ENCODE peak calls at places on chromosomes 2 and 18, in seven cellular contexts. A is cardiac fibroblast, S is progenitor cell of endocrine pancreas, P is HFF-Myc, U is spleen, J is sigmoid colon, F is heart left ventricle. Z is an unnamed sample.

GRCh38 chr2:28360742-28361293 is 31.8 kb upstream of the FOSL2 start:
- DNase-seq in U (no peak), F (peak), A (peak), P (no peak), S (no peak), J (peak), Z (peak)

GRCh38 chr2:201260302-201260800 is at the start of gene CASP8:
- DNase-seq in A (peak), U (peak), P (peak), F (peak), J (no peak), S (no peak), Z (peak)

GRCh38 chr2:108287169-108287568 is 1.5 kb upstream of the SULT1C2 start:
- DNase-seq in P (no peak), U (no peak), J (no peak), F (no peak), A (no peak), S (no peak), Z (no peak)

GRCh38 chr2:54872783-54873182 is 149.3 kb downstream of the EML6 start:
- DNase-seq in S (no peak), P (no peak), A (no peak), U (no peak), F (no peak), J (no peak), Z (no peak)

GRCh38 chr2:222290691-222291484 is 7.9 kb downstream of the PAX3 start:
- DNase-seq in F (no peak), S (no peak), J (no peak), A (no peak), P (no peak), U (no peak), Z (no peak)

GRCh38 chr2:29698216-29698615 is 223.2 kb downstream of the ALK start:
- DNase-seq in J (no peak), A (no peak), U (no peak), F (no peak), S (no peak), P (no peak), Z (no peak)

GRCh38 chr2:106961328-106961727 is 75.4 kb upstream of the ST6GAL2 start:
- DNase-seq in S (no peak), U (no peak), P (no peak), J (no peak), A (no peak), F (no peak), Z (no peak)

GRCh38 chr2:231336700-231337099 is 58.8 kb upstream of the B3GNT7 start:
- DNase-seq in F (no peak), S (no peak), P (no peak), A (no peak), U (no peak), J (no peak), Z (no peak)

GRCh38 chr2:55408098-55408882 is 11.4 kb downstream of the CCDC88A start:
- DNase-seq in J (no peak), U (no peak), A (peak), F (no peak), S (no peak), P (no peak), Z (no peak)

GRCh38 chr18:61637319-61637718 is 255.5 kb downstream of the RNF152 start:
- DNase-seq in F (no peak), P (no peak), J (no peak), S (no peak), U (no peak), A (no peak), Z (no peak)

GRCh38 chr2:112137516-112138142 is 556 bp upstream of the FBLN7 start:
- DNase-seq in F (peak), P (no peak), J (no peak), U (no peak), A (peak), S (no peak), Z (peak)

GRCh38 chr18:3579701-3580100 is 129.7 kb downstream of the TGIF1 start:
- DNase-seq in S (no peak), F (no peak), U (no peak), J (no peak), A (peak), P (no peak), Z (peak)

GRCh38 chr2:80256396-80257167 is 48.0 kb downstream of the LRRTM1 start:
- DNase-seq in J (no peak), S (no peak), F (no peak), P (peak), A (peak), U (no peak), Z (no peak)

GRCh38 chr2:127573298-127573697 is 37.8 kb downstream of the MYO7B start:
- DNase-seq in S (no peak), P (no peak), A (no peak), J (no peak), U (no peak), F (no peak), Z (no peak)

GRCh38 chr2:217444509-217444908 is 558.3 kb downstream of the TNS1 start:
- DNase-seq in A (no peak), S (no peak), F (no peak), P (no peak), U (no peak), J (no peak), Z (no peak)

GRCh38 chr2:145484443-145485086 is 964.6 kb upstream of the ZEB2 start:
- DNase-seq in S (no peak), F (no peak), A (peak), U (no peak), P (peak), J (no peak), Z (peak)

GRCh38 chr2:149068996-149069888 is 30.7 kb downstream of the LYPD6B start:
- DNase-seq in P (no peak), J (no peak), F (no peak), A (peak), U (no peak), S (no peak), Z (peak)

GRCh38 chr2:203650860-203651613 is 55.4 kb upstream of the CD28 start:
- DNase-seq in P (no peak), U (no peak), S (no peak), F (no peak), J (peak), A (peak), Z (peak)

GRCh38 chr2:14420851-14421250 is 211.7 kb upstream of the LRATD1 start:
- DNase-seq in A (no peak), J (no peak), S (no peak), U (no peak), F (no peak), P (no peak), Z (no peak)

GRCh38 chr2:26838121-26838906 is 9.6 kb upstream of the DPYSL5 start:
- DNase-seq in F (no peak), A (peak), J (no peak), U (no peak), P (no peak), S (no peak), Z (peak)

GRCh38 chr2:102253753-102254150 is 57.6 kb upstream of the IL1RL1 start:
- DNase-seq in J (no peak), S (no peak), U (no peak), A (peak), F (no peak), P (no peak), Z (no peak)

GRCh38 chr18:46039967-46040746 is 31.9 kb downstream of the PSTPIP2 start:
- DNase-seq in S (no peak), F (no peak), U (no peak), P (no peak), J (no peak), A (no peak), Z (no peak)

GRCh38 chr18:46320928-46321855 is 217.0 kb downstream of the HAUS1 start:
- DNase-seq in A (peak), F (no peak), S (no peak), J (no peak), P (no peak), U (no peak), Z (peak)

GRCh38 chr2:48952071-48952604 is 196.6 kb upstream of the LHCGR start:
- DNase-seq in F (no peak), J (no peak), U (no peak), S (no peak), P (no peak), A (no peak), Z (no peak)

GRCh38 chr2:31207790-31208189 is 9.5 kb downstream of the CAPN14 start:
- DNase-seq in S (no peak), F (no peak), P (no peak), U (no peak), J (no peak), A (no peak), Z (no peak)

GRCh38 chr2:202944403-202944802 is 32.3 kb downstream of the CARF start:
- DNase-seq in S (no peak), U (no peak), J (no peak), A (no peak), F (no peak), P (no peak), Z (no peak)

GRCh38 chr2:127437781-127438726 is 19.8 kb downstream of the PROC start:
- DNase-seq in S (no peak), P (no peak), U (no peak), A (no peak), F (no peak), J (no peak), Z (no peak)

GRCh38 chr18:22084547-22084946 is 84.8 kb upstream of the GATA6 start:
- DNase-seq in S (peak), J (no peak), A (no peak), P (no peak), U (no peak), F (no peak), Z (no peak)

GRCh38 chr2:10716581-10716980 is 4.8 kb upstream of the ATP6V1C2 start:
- DNase-seq in U (no peak), A (no peak), F (no peak), S (no peak), P (no peak), J (no peak), Z (no peak)
- TF ChIP-seq CTCF in U (no peak), A (no peak), F (no peak), S (no peak), P (no peak), J (no peak), Z (no peak)

DNA sequence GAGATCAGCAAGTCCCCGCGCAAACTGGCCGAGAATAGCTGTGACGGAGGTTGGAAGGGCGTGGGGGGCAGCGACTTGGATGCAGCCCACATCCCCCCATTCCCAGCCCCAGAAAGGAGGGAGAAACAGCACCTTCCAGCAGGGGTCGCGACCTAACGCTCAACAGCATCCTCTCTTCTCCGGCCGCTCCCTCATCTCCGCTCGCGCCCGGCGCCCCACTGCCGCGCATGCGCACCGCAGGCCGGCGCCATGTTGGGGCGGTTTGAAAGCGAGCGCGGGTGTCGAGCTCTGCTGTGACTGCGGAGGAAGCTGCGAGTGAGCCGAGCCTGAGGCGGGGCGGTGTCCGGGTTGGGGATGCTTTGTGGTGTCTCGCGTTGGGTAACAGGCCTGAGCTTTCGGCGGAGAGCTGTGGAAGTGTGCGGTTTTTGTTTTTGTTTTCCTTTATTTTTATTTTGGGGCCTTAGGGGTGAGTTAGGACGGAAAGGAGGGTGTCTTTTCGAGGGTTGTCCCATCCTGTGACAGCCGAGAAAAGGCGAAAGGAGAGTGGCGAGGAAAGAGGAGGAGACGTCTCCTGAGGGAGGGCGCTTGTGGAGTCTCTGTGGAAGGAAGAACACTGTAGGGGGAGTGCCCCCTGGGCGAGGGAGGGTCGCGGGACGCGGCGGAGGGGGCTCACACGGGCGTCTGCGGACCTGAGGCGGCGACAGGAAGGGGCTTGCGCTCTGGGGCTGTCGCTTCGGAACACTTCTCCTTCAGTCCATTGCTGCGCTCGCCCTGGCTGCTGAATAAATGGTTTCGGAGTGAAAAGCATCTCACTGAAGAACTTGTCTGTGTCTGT is at the start of the genes C18orf54 and STARD6:
- DNase-seq in S (peak), P (peak), J (peak), F (peak), U (peak), A (peak), Z (peak)
- TF ChIP-seq CTCF in S (peak), P (peak), J (no peak), F (peak), U (no peak), A (no peak), Z (peak)

GRCh38 chr18:55577812-55578539 is 10.0 kb downstream of the TCF4 start:
- DNase-seq in U (no peak), A (no peak), P (no peak), F (no peak), S (no peak), J (no peak), Z (no peak)
- TF ChIP-seq CTCF in U (no peak), A (no peak), P (no peak), F (no peak), S (no peak), J (no peak), Z (peak)

DNA sequence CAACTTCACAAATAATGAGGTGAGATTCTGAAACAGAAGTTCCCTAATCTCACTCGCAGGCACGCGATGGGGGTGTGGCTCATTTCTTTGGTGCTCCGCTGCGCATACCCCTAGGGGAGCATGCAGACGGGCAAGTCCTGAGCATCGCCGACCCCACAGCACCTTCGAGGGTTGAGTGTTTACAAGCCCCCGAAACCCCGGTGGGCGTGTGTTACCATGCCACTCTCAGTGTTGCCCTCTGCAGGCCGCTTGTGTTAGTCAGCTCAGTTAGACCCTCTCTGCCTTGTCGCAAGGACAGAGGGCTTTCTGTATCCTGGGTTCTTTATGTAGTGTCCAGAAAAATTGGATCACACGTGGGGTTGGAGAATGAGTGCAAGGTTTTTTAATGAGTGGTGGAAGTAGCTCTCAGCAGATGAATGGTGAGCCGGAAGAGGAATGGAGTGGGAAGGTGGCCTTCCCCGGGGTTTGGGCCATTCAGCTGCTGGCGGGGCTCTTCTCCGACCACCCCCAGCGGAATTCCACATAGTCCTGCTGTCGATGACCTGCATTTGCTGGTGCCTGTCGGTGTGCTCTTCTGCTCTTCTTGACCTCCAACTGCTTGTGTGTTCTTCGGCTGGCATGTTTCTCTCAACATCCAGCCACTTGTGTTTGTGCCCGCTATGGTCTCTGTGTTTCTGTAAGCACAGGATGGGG is 191.3 kb downstream of the RPRM start:
- DNase-seq in A (no peak), F (no peak), J (no peak), S (peak), U (no peak), P (no peak), Z (no peak)
- TF ChIP-seq CTCF in A (peak), F (no peak), J (no peak), S (peak), U (no peak), P (no peak), Z (no peak)

GRCh38 chr2:209209943-209210342 is 213.9 kb upstream of the MAP2 start:
- DNase-seq in P (no peak), U (no peak), A (no peak), S (no peak), J (no peak), F (no peak), Z (no peak)

GRCh38 chr2:209208211-209208610 is 215.6 kb upstream of the MAP2 start:
- DNase-seq in J (no peak), P (no peak), F (no peak), A (peak), S (no peak), U (no peak), Z (no peak)
- TF ChIP-seq CTCF in J (peak), P (peak), F (peak), A (peak), S (peak), U (no peak), Z (no peak)

GRCh38 chr2:168684921-168685618 is 117.4 kb upstream of the NOSTRIN start:
- DNase-seq in J (no peak), U (no peak), S (no peak), F (no peak), P (no peak), A (no peak), Z (no peak)

GRCh38 chr2:168686485-168687191 is 115.8 kb upstream of the NOSTRIN start:
- DNase-seq in S (no peak), U (no peak), J (no peak), P (no peak), F (no peak), A (peak), Z (peak)

GRCh38 chr2:168685619-168686453 is 116.6 kb upstream of the NOSTRIN start:
- DNase-seq in U (no peak), S (no peak), P (no peak), A (peak), F (no peak), J (no peak), Z (no peak)

GRCh38 chr2:168683996-168684395 is 118.4 kb upstream of the NOSTRIN start:
- DNase-seq in P (no peak), S (no peak), F (no peak), U (no peak), J (no peak), A (no peak), Z (no peak)

GRCh38 chr2:168687314-168687713 is 115.1 kb upstream of the NOSTRIN start:
- DNase-seq in U (no peak), S (no peak), A (peak), P (no peak), J (no peak), F (no peak), Z (no peak)
- TF ChIP-seq CTCF in U (no peak), S (no peak), A (peak), P (no peak), J (no peak), F (no peak), Z (peak)

DNA sequence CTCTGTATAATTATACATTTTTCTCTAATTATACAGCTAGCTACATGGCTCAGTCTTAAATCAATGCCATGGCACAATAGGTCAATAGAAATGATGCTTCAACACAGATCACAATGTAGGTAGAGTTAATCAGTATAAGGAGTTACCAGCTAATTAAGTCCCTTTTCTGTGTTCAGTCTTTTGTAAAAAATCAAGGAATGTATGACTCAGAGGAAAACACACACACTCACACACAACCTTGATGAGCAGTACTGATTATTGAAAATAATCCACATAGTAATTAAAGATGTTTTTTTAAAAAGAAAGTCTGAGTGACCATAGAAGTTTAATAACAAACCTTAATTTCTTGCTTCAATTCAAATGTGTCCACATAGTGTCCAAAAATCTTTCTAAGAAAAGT is 691.3 kb downstream of the LRP1B start:
- DNase-seq in S (no peak), J (no peak), P (no peak), U (no peak), F (no peak), A (no peak), Z (no peak)
- TF ChIP-seq CTCF in S (no peak), J (no peak), P (no peak), U (no peak), F (no peak), A (no peak), Z (no peak)

GRCh38 chr2:210663574-210663973 is 107.2 kb downstream of the CPS1 start:
- DNase-seq in J (no peak), S (no peak), F (no peak), P (no peak), U (no peak), A (peak), Z (peak)
- TF ChIP-seq CTCF in J (no peak), S (peak), F (peak), P (no peak), U (no peak), A (no peak), Z (peak)

GRCh38 chr2:151522556-151522955 is 112.9 kb downstream of the RIF1 start:
- DNase-seq in S (no peak), F (no peak), P (no peak), A (no peak), J (no peak), U (no peak), Z (no peak)
- TF ChIP-seq CTCF in S (no peak), F (no peak), P (no peak), A (no peak), J (no peak), U (no peak), Z (no peak)

GRCh38 chr2:120110062-120110362 is 97.1 kb downstream of the EPB41L5 start:
- DNase-seq in P (no peak), F (no peak), U (no peak), A (no peak), J (no peak), S (no peak), Z (no peak)

GRCh38 chr2:120108049-120108448 is 95.2 kb downstream of the EPB41L5 start:
- DNase-seq in A (peak), S (no peak), J (no peak), U (no peak), F (no peak), P (no peak), Z (peak)

GRCh38 chr2:120108749-120109148 is 95.9 kb downstream of the EPB41L5 start:
- DNase-seq in F (no peak), P (no peak), S (no peak), U (no peak), J (no peak), A (no peak), Z (no peak)

GRCh38 chr2:120110507-120110906 is 97.6 kb downstream of the EPB41L5 start:
- DNase-seq in A (no peak), F (no peak), J (no peak), U (no peak), S (no peak), P (no peak), Z (no peak)

GRCh38 chr2:120109186-120110061 is 96.5 kb downstream of the EPB41L5 start:
- DNase-seq in A (peak), P (peak), U (no peak), J (no peak), F (no peak), S (no peak), Z (no peak)
- TF ChIP-seq CTCF in A (peak), P (peak), U (peak), J (no peak), F (peak), S (no peak), Z (peak)

Z was measured in osteoblast.